ENCODE peak calls at places on chromosomes 5 and 9, in six cellular contexts. Z is NCI-H1436, L is brain microvascular endothelial cell, K is T follicular helper cell, E is NCI-H748 treated with DMSO at 0.1 percent for 48 hours, P is GM20000. Q is an unnamed sample.

GRCh38 chr5:56148453-56148971 is 84.6 kb downstream of the ANKRD55 start:
- DNase-seq in Z (no peak), L (no peak), K (peak), E (peak), P (peak), Q (no peak)

GRCh38 chr5:69415584-69415958 is 655 bp downstream of the MARVELD2 start:
- DNase-seq in Z (no peak), L (no peak), K (no peak), E (peak), P (peak), Q (no peak)

GRCh38 chr5:14250778-14251711 is 107.9 kb downstream of the TRIO start:
- DNase-seq in Z (no peak), L (no peak), K (no peak), E (no peak), P (no peak), Q (no peak)

GRCh38 chr9:70494221-70494620 is 79.8 kb upstream of the KLF9 start:
- DNase-seq in Z (no peak), L (no peak), K (no peak), E (no peak), P (no peak), Q (no peak)

GRCh38 chr5:122182491-122182921 is 53.2 kb downstream of the ZNF474 start:
- DNase-seq in Z (no peak), L (peak), K (no peak), E (no peak), P (no peak), Q (no peak)

GRCh38 chr5:178429541-178430186 is 160.5 kb downstream of the COL23A1 start:
- DNase-seq in Z (no peak), L (no peak), K (no peak), E (no peak), P (no peak), Q (no peak)

GRCh38 chr9:82031538-82032280 is 43.1 kb downstream of the SPATA31D1 start:
- DNase-seq in Z (no peak), L (peak), K (no peak), E (no peak), P (no peak), Q (peak)

GRCh38 chr5:107743357-107744000 is 72.7 kb upstream of the EFNA5 start:
- DNase-seq in Z (no peak), L (peak), K (no peak), E (no peak), P (no peak), Q (peak)

GRCh38 chr9:17600962-17601593 is 22.2 kb downstream of the SH3GL2 start:
- DNase-seq in Z (no peak), L (no peak), K (no peak), E (no peak), P (no peak), Q (no peak)

GRCh38 chr9:35073276-35073607 is 817 bp upstream of the VCP start:
- DNase-seq in Z (no peak), L (no peak), K (no peak), E (no peak), P (no peak), Q (no peak)

GRCh38 chr9:38362912-38363588 is 29.5 kb upstream of the ALDH1B1 start:
- DNase-seq in Z (peak), L (peak), K (no peak), E (peak), P (peak), Q (peak)

GRCh38 chr9:78973906-78974305 is 597.9 kb upstream of the TLE4 start:
- DNase-seq in Z (peak), L (peak), K (no peak), E (peak), P (no peak), Q (no peak)

GRCh38 chr9:99037768-99038167 is 67.1 kb upstream of the TGFBR1 start:
- DNase-seq in Z (no peak), L (no peak), K (no peak), E (no peak), P (no peak), Q (no peak)

GRCh38 chr5:180803181-180804128 is 849 bp upstream of the MGAT1 start:
- DNase-seq in Z (no peak), L (no peak), K (peak), E (no peak), P (peak), Q (no peak)

GRCh38 chr9:16985559-16986348 is 115.3 kb upstream of the BNC2 start:
- DNase-seq in Z (no peak), L (peak), K (no peak), E (no peak), P (no peak), Q (peak)

GRCh38 chr5:56359429-56359781 is 126.3 kb upstream of the ANKRD55 start:
- DNase-seq in Z (no peak), L (no peak), K (no peak), E (no peak), P (no peak), Q (no peak)

GRCh38 chr9:30575218-30575617 is 1809.2 kb upstream of the ACO1 start:
- DNase-seq in Z (no peak), L (no peak), K (no peak), E (no peak), P (no peak), Q (no peak)

GRCh38 chr9:109815366-109815947 is 35.5 kb downstream of the PALM2AKAP2 start:
- DNase-seq in Z (no peak), L (peak), K (no peak), E (no peak), P (no peak), Q (no peak)

GRCh38 chr5:11075010-11075860 is 314.2 kb upstream of the DAP start:
- DNase-seq in Z (no peak), L (no peak), K (no peak), E (no peak), P (no peak), Q (no peak)

GRCh38 chr5:97929383-97929782 is 746.3 kb upstream of the RIOK2 start:
- DNase-seq in Z (no peak), L (peak), K (no peak), E (no peak), P (no peak), Q (no peak)

GRCh38 chr9:3330792-3331420 is 194.9 kb downstream of the RFX3 start:
- DNase-seq in Z (no peak), L (peak), K (no peak), E (no peak), P (no peak), Q (no peak)

GRCh38 chr5:24381861-24382460 is 262.8 kb downstream of the CDH10 start:
- DNase-seq in Z (no peak), L (no peak), K (no peak), E (no peak), P (no peak), Q (no peak)

GRCh38 chr5:55230086-55230629 is 3.0 kb upstream of the MCIDAS start:
- DNase-seq in Z (no peak), L (no peak), K (no peak), E (no peak), P (peak), Q (no peak)

GRCh38 chr9:114611516-114612271 is 603 bp downstream of the TMEM268 start:
- DNase-seq in Z (no peak), L (peak), K (peak), E (peak), P (peak), Q (peak)

GRCh38 chr5:56327810-56328209 is 94.7 kb upstream of the ANKRD55 start:
- DNase-seq in Z (no peak), L (no peak), K (no peak), E (no peak), P (no peak), Q (no peak)

Q was measured in hepatic stellate cell.